ENCODE peak calls at places on chromosomes 13 and 19, in six cellular contexts. T, D, U, X, K and A are unnamed samples.

GRCh38 chr19:6740589-6741348 is 1.3 kb downstream of the TRIP10 start:
- DNase-seq in T (peak; percentile 27), D (peak; percentile 46), U (peak; percentile 61), X (no peak), K (no peak), A (peak; percentile 46)

GRCh38 chr13:112341446-112341845 is 34.7 kb upstream of the SPACA7 start:
- DNase-seq in T (no peak), D (no peak), U (no peak), X (no peak), K (no peak), A (no peak)

GRCh38 chr13:48411281-48412099 is 1.4 kb downstream of the LPAR6 start:
- DNase-seq in T (no peak), D (peak; percentile 59), U (no peak), X (no peak), K (no peak), A (peak; percentile 17)

GRCh38 chr13:30715837-30716236 is 19.5 kb upstream of the ALOX5AP start:
- DNase-seq in T (no peak), D (no peak), U (no peak), X (no peak), K (no peak), A (no peak)

GRCh38 chr13:31768351-31768750 is 29.0 kb downstream of the RXFP2 start:
- DNase-seq in T (no peak), D (no peak), U (no peak), X (no peak), K (no peak), A (no peak)

GRCh38 chr19:7294571-7295212 is 478 bp upstream of the INSR start:
- DNase-seq in T (peak; percentile 76), D (peak; percentile 42), U (peak; percentile 30), X (peak; percentile 65), K (no peak), A (peak; percentile 90)

GRCh38 chr13:75445717-75446529 is 36.0 kb downstream of the TBC1D4 start:
- DNase-seq in T (no peak), D (no peak), U (no peak), X (no peak), K (no peak), A (no peak)

GRCh38 chr13:74438911-74439310 is 304.7 kb upstream of the KLF12 start:
- DNase-seq in T (no peak), D (no peak), U (no peak), X (no peak), K (no peak), A (no peak)

GRCh38 chr19:15300533-15301194 is 31.7 kb downstream of the BRD4 start:
- DNase-seq in T (peak; percentile 19), D (no peak), U (no peak), X (no peak), K (no peak), A (peak; percentile 44)

GRCh38 chr13:91767681-91768080 is 369.3 kb downstream of the GPC5 start:
- DNase-seq in T (no peak), D (no peak), U (no peak), X (no peak), K (no peak), A (no peak)

GRCh38 chr13:114115191-114115671 is 17.2 kb downstream of the RASA3 start:
- DNase-seq in T (peak; percentile 61), D (peak; percentile 83), U (peak; percentile 78), X (peak; percentile 33), K (no peak), A (peak; percentile 96)

DNA sequence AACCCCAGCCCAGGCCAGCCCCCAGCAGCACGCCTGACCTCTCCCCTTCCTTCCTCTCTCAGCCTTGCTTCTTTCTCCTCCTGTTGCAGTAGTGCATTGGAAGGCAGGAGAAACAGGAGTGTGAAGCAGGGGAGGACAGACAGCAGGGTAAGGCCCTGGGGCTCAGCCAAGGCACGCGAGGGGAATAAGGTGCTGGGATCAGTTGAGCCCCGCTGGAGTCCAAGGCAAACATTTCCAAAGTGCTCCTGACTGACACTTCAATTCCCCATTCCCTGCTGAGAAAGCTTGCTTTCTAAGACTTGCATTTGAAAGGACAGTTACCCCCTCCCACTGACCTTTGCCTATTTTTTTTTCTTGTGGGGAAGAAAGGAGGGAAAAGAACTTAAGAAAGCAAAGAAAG is 73.1 kb upstream of the OLFM4 start:
- DNase-seq in T (no peak), D (no peak), U (no peak), X (no peak), K (no peak), A (no peak)
- TF ChIP-seq MAX in T (no peak), D (no peak), U (no peak), X (no peak), K (no peak), A (no peak)

GRCh38 chr19:45574526-45574925 is 10.1 kb downstream of the OPA3 start:
- DNase-seq in T (no peak), D (no peak), U (no peak), X (no peak), K (no peak), A (no peak)
- H3K4me3 ChIP-seq in T (no peak overlapping the region), D (no peak overlapping the region), U (no peak overlapping the region), X (no peak overlapping the region), K (no peak overlapping the region), A (no peak overlapping the region)

DNA sequence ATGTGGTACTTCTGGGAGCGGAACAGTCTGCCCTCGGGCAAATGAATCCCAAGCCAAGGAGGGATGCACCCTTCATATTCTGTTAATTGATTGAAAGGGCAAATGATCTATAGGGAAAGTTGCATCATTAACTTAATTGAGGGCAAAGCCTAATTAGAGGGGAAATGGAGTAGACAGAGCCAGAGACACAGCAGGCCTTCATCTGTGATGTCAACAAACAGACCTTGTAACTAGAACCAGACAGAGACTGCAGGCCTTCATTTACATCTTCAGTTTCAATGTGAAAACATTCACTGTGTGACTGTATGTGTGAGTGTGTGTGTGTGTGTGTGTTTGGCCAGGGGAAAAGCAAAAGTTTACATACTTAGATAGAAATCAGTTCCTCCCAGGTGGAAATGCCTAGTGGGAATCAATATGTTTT is 126.4 kb downstream of the SPRY2 start:
- DNase-seq in T (peak; percentile 17), D (no peak), U (no peak), X (no peak), K (no peak), A (no peak)
- TF ChIP-seq MYC in T (no peak), D (no peak), U (no peak), X (no peak), K (no peak), A (no peak)

DNA sequence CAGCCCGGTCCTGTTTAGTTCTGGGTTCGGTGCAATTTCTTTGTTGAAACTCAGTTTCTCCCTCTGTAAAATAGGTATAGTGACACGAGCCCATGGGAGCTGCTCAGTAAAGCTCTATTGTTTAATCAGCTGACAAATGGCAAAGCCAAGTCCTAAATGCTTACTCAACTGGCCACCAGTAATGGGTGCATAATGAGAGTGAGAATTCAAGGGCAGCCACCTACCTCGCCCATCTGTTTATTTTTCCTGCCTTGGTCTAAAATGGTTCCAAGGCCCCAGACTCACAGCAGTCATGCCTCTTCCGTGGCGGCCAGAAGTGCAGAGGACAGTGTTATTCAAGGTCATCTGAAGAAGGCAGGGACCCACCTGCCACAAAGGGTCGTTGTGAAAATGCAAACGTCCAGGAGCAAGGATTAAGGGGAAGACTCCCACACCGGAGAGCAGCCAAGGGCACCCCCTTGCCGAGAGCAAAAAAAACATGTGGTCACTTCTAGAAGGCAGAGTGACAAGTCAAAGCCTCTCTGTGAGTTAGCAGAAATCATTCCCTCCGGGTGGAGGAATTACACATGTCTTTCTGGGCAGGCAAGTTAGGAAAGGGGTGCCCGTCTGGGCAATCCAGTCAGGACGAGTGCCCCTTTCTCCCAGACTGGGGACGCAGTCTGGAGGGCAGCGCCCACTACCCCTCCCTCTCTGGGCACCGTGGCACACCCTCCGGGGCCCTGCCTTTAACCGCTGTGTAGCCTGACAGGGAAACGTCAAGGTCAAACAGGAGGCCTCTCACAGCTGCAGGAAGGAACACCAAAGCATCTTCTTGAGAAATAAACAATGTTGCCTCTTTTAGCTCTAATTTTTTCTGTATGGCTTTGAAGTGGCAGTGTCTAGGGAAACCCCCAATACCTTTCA is 186.2 kb downstream of the FOXO1 start:
- DNase-seq in T (no peak), D (no peak), U (no peak), X (peak; percentile 62), K (no peak), A (no peak)
- TF ChIP-seq MAX in T (no peak), D (no peak), U (no peak), X (no peak), K (no peak), A (no peak)

GRCh38 chr13:44337581-44337980 is 36.0 kb upstream of the SERP2 start:
- DNase-seq in T (no peak), D (no peak), U (no peak), X (no peak), K (no peak), A (no peak)

GRCh38 chr13:44336934-44337333 is 36.7 kb upstream of the SERP2 start:
- DNase-seq in T (no peak), D (no peak), U (no peak), X (no peak), K (no peak), A (no peak)

GRCh38 chr13:44335463-44335862 is 38.2 kb upstream of the SERP2 start:
- DNase-seq in T (no peak), D (no peak), U (peak; percentile 46), X (no peak), K (no peak), A (no peak)

GRCh38 chr13:44342741-44343140 is 30.9 kb upstream of the SERP2 start:
- DNase-seq in T (no peak), D (no peak), U (no peak), X (no peak), K (no peak), A (no peak)

DNA sequence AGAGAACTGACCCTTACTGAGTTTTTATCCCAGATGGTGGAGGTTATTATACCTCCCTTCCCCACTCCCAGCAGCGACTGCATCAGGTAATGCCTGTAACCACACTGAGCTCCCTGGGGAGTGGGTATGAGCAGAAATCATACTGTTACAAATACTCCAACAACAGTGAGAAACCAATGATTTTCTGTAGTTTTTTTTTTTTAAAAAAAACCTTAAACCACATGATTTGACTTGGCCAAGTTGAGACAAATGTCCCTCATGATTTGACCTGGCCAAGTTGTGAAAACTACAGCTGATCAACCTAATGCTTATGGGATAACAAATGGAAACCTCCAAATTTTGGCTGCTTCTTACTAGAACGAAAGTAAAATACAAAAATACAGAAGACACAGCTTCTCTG is 33.1 kb upstream of the SERP2 start:
- DNase-seq in T (no peak), D (no peak), U (no peak), X (no peak), K (no peak), A (no peak)
- H3K4me3 ChIP-seq in T (no peak overlapping the region), D (no peak overlapping the region), U (no peak overlapping the region), X (no peak overlapping the region), K (no peak overlapping the region), A (no peak overlapping the region)